ENCODE peak calls at places on chromosomes 16 and 17, in nine cellular contexts. D is NCI-H1092; Z is adipocyte; P is nucleus accumbens; Q is activated gamma-delta T cell; U is left cardiac atrium; R is stimulated activated CD8-positive, alpha-beta memory T cell treated with anti-CD3 and anti-CD28 coated beads, Interleukin-4, amount 100 ng/mL, for 1 hour; B is omental fat pad; S is astrocyte of the hippocampus. J is an unnamed sample.
A peak's percentile ranks its signal among the peaks of the same experiment; 100 is the strongest.

GRCh38 chr16:71360378-71360777 is 1.9 kb downstream of the CALB2 start:
- DNase-seq in D (no peak), Z (peak; percentile 68), P (no peak), Q (no peak), U (no peak), R (no peak), B (no peak), S (peak; percentile 75), J (no peak)

GRCh38 chr17:82653651-82654528 is 5.6 kb upstream of the WDR45B start:
- DNase-seq in D (no peak), Z (no peak), P (no peak), Q (no peak), U (no peak), R (no peak), B (no peak), S (no peak), J (no peak)

GRCh38 chr17:57536789-57537523 is 208.1 kb downstream of the CCDC182 start:
- DNase-seq in D (no peak), Z (no peak), P (no peak), Q (no peak), U (no peak), R (no peak), B (no peak), S (no peak), J (no peak)

GRCh38 chr17:1644493-1645206 is 882 bp downstream of the SCARF1 start:
- DNase-seq in D (no peak), Z (no peak), P (no peak), Q (no peak), U (no peak), R (no peak), B (no peak), S (peak; percentile 55), J (no peak)

GRCh38 chr16:27720731-27721547 is 171.0 kb downstream of the KATNIP start:
- DNase-seq in D (no peak), Z (no peak), P (peak; percentile 22), Q (no peak), U (peak; percentile 35), R (no peak), B (no peak), S (no peak), J (no peak)

GRCh38 chr16:14106961-14107360 is 35.8 kb downstream of the MRTFB start:
- DNase-seq in D (no peak), Z (no peak), P (no peak), Q (no peak), U (no peak), R (no peak), B (no peak), S (no peak), J (no peak)

GRCh38 chr17:57614742-57615141 is 130.4 kb downstream of the CCDC182 start:
- DNase-seq in D (no peak), Z (no peak), P (no peak), Q (no peak), U (no peak), R (no peak), B (no peak), S (no peak), J (no peak)

GRCh38 chr17:29617125-29617480 is 5.6 kb downstream of the CORO6 start:
- DNase-seq in D (peak; percentile 68), Z (no peak), P (peak; percentile 39), Q (peak; percentile 72), U (peak; percentile 84), R (peak; percentile 77), B (no peak), S (peak; percentile 85), J (peak; percentile 44)

GRCh38 chr16:89409161-89409711 is 81.1 kb downstream of the ANKRD11 start:
- DNase-seq in D (no peak), Z (no peak), P (no peak), Q (peak; percentile 44), U (no peak), R (peak; percentile 41), B (no peak), S (no peak), J (no peak)

GRCh38 chr16:57962756-57963155 is 8.2 kb downstream of the CNGB1 start:
- DNase-seq in D (no peak), Z (no peak), P (no peak), Q (no peak), U (no peak), R (no peak), B (no peak), S (no peak), J (no peak)

GRCh38 chr17:74361613-74362391 is at the start of gene BTBD17:
- DNase-seq in D (peak; percentile 94), Z (peak; percentile 50), P (peak; percentile 28), Q (no peak), U (peak; percentile 66), R (no peak), B (peak; percentile 35), S (peak; percentile 61), J (no peak)

GRCh38 chr17:32527146-32527545 is 40.4 kb downstream of the CDK5R1 start:
- DNase-seq in D (no peak), Z (no peak), P (no peak), Q (no peak), U (no peak), R (no peak), B (no peak), S (no peak), J (no peak)

GRCh38 chr17:62668091-62668804 is 40.8 kb downstream of the MRC2 start:
- DNase-seq in D (no peak), Z (peak; percentile 26), P (no peak), Q (no peak), U (no peak), R (no peak), B (no peak), S (no peak), J (no peak)

GRCh38 chr16:75821117-75821516 is 94.8 kb upstream of the CPHXL start:
- DNase-seq in D (no peak), Z (no peak), P (no peak), Q (no peak), U (no peak), R (no peak), B (no peak), S (no peak), J (no peak)

GRCh38 chr16:3610698-3611144 is 685 bp downstream of the SLX4 start:
- DNase-seq in D (no peak), Z (peak; percentile 58), P (no peak), Q (no peak), U (no peak), R (no peak), B (no peak), S (no peak), J (no peak)

J was measured in esophagus squamous epithelium.